ENCODE peak calls at places on chromosomes 12 and 14, in six cellular contexts. W is testis, G is lower leg skin, S is breast epithelium, T is psoas muscle, K is HCT116. B is an unnamed sample.

GRCh38 chr12:52984136-52984535 is 22.1 kb upstream of the EIF4B start:
- DNase-seq in W (no peak), G (no peak), S (no peak), T (no peak), K (no peak), B (no peak)

GRCh38 chr14:104870368-104871144 is 5.5 kb downstream of the CEP170B start:
- DNase-seq in W (no peak), G (no peak), S (no peak), T (peak; percentile 26), K (no peak), B (no peak)

GRCh38 chr12:54439521-54440255 is 20.6 kb upstream of the ITGA5 start:
- DNase-seq in W (no peak), G (no peak), S (no peak), T (no peak), K (peak; percentile 38), B (no peak)

GRCh38 chr12:34342048-34342447 is 319.8 kb downstream of the ALG10 start:
- DNase-seq in W (no peak), G (no peak), S (no peak), T (no peak), K (no peak), B (no peak)

GRCh38 chr14:72594099-72594901 is 299.6 kb downstream of the DPF3 start:
- DNase-seq in W (no peak), G (peak; percentile 42), S (no peak), T (no peak), K (no peak), B (no peak)

GRCh38 chr12:93352321-93352720 is 25.4 kb upstream of the NUDT4 start:
- DNase-seq in W (no peak), G (no peak), S (no peak), T (no peak), K (no peak), B (no peak)

GRCh38 chr12:38664661-38665269 is 240.6 kb downstream of the CPNE8 start:
- DNase-seq in W (peak; percentile 18), G (no peak), S (no peak), T (no peak), K (peak; percentile 15), B (no peak)

GRCh38 chr12:105729931-105730330 is 399.4 kb downstream of the C12orf75 start:
- DNase-seq in W (no peak), G (no peak), S (no peak), T (no peak), K (no peak), B (no peak)

GRCh38 chr14:35438910-35439713 is 34.6 kb upstream of the NFKBIA start:
- DNase-seq in W (no peak), G (no peak), S (no peak), T (no peak), K (peak; percentile 31), B (no peak)

GRCh38 chr12:104588048-104588942 is 131.5 kb downstream of the CHST11 start:
- DNase-seq in W (no peak), G (no peak), S (no peak), T (no peak), K (peak; percentile 89), B (no peak)

GRCh38 chr14:78863143-78863542 is 693.0 kb downstream of the NRXN3 start:
- DNase-seq in W (peak; percentile 60), G (no peak), S (no peak), T (no peak), K (no peak), B (no peak)

GRCh38 chr12:49330032-49330619 is 6.9 kb downstream of the C1QL4 start:
- DNase-seq in W (no peak), G (peak; percentile 54), S (no peak), T (no peak), K (no peak), B (no peak)

GRCh38 chr12:128163096-128163495 is 103.9 kb upstream of the TMEM132C start:
- DNase-seq in W (no peak), G (no peak), S (no peak), T (no peak), K (no peak), B (no peak)

DNA sequence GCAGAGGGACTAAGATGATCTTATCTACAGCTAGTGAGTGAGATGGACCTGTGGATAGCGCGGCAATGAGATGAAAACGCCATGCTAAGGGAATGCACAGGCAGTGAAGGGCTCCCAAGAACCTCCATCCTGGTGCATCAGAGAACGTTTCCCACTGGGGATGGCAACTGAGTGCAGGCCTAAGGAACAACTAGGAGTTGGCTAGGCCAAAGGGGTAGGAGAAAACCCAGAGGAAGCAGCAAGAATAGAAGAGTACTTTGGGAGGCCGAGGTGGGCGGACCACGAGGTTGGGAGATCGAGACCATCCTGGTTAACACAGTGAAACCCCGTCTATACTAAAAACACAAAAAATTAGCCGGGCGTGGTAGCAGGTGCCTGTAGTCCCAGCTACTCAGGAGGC is 24.6 kb upstream of the BATF start:
- DNase-seq in W (no peak), G (peak; percentile 65), S (no peak), T (no peak), K (no peak), B (no peak)
- H3K4me3 ChIP-seq in W (no peak overlapping the region), G (no peak overlapping the region), S (no peak overlapping the region), T (no peak overlapping the region), K (no peak overlapping the region), B (no peak overlapping the region)

DNA sequence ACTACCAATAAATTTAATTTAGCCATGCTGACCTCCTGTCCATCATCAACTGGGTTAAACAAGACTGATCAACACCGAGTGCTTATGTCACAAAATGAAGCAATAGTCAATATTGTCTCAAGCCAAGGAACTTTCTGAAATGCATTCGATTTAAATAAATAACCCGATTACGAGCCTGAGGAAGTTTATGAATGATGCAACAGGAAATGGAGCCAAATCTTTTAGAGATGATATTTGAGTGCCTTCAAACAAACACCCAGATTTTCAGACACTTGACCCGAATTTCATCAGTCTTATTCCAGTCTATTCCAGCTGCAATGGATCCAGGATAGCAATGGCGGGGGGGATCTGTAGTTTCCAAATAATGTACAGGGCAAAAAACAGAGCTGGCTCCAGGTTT is 27.9 kb downstream of the FAR2 start:
- DNase-seq in W (no peak), G (no peak), S (no peak), T (no peak), K (no peak), B (no peak)
- TF ChIP-seq CTCF in W (no peak), G (no peak), S (no peak), T (no peak), K (no peak), B (no peak)

GRCh38 chr12:132427999-132428871 is 61.7 kb upstream of the FBRSL1 start:
- DNase-seq in W (no peak), G (no peak), S (peak; percentile 62), T (no peak), K (no peak), B (no peak)

GRCh38 chr12:132427177-132427725 is 62.7 kb upstream of the FBRSL1 start:
- DNase-seq in W (no peak), G (no peak), S (no peak), T (no peak), K (no peak), B (no peak)

GRCh38 chr12:132429932-132430643 is 59.9 kb upstream of the FBRSL1 start:
- DNase-seq in W (no peak), G (no peak), S (no peak), T (no peak), K (peak; percentile 41), B (no peak)

GRCh38 chr12:132429122-132429931 is 60.6 kb upstream of the FBRSL1 start:
- DNase-seq in W (no peak), G (no peak), S (no peak), T (no peak), K (no peak), B (no peak)

GRCh38 chr12:132428872-132429121 is 61.2 kb upstream of the FBRSL1 start:
- DNase-seq in W (no peak), G (no peak), S (no peak), T (no peak), K (no peak), B (no peak)
- H3K4me3 ChIP-seq in W (no peak overlapping the region), G (no peak overlapping the region), S (no peak overlapping the region), T (no peak overlapping the region), K (no peak overlapping the region), B (no peak overlapping the region)

DNA sequence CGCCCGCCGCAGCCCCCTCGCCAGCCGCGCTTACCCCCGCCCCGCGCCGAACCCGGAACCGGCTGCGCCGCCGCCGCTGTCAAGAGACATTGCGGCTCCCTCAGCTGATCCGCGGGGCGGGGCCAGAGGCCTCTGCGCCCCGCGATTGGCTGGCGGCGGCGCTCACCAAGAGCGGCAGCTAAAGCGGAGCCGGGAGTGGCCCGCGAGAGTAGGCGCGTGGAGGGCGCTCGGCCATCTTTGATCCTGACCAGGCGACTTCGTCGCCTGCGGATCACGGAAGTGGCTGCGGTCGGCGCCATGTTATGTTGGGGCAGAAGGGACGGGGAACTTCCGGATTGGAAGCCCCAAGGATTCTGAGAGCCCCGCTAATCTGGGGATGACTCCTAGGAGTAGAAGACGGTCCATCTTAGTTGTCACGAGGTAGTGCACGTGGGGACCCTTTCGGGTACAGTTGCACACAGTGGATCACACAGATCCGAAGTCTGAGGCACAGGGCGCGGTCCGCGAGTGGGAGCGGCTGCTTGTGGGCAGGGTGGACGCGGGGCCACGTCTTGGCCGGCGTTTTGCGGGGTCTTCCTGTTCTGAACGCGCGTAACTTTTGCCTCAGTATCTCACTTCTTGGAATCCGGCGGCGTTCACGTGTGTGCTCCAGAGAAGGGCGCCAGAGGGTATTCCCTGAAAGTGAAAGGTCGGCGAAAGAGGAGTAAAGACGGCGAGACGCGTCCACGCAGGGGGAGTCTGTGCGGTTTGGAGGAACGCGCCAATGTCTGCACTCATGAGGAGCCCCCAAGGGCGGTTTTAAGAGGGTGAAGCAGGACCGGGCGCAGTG is at the start of gene CHFR:
- DNase-seq in W (peak; percentile 98), G (peak; percentile 99), S (peak; percentile 96), T (peak; percentile 97), K (no peak), B (peak; percentile 96)
- TF ChIP-seq CTCF in W (no peak), G (no peak), S (no peak), T (no peak), K (no peak), B (peak; percentile 20)

GRCh38 chr14:91848602-91849001 is 18.7 kb downstream of the TC2N start:
- DNase-seq in W (no peak), G (no peak), S (no peak), T (no peak), K (no peak), B (no peak)

GRCh38 chr14:91845652-91846051 is 21.7 kb downstream of the TC2N start:
- DNase-seq in W (no peak), G (no peak), S (no peak), T (no peak), K (no peak), B (no peak)

GRCh38 chr14:91843437-91843836 is 23.9 kb downstream of the TC2N start:
- DNase-seq in W (no peak), G (no peak), S (no peak), T (no peak), K (no peak), B (no peak)

DNA sequence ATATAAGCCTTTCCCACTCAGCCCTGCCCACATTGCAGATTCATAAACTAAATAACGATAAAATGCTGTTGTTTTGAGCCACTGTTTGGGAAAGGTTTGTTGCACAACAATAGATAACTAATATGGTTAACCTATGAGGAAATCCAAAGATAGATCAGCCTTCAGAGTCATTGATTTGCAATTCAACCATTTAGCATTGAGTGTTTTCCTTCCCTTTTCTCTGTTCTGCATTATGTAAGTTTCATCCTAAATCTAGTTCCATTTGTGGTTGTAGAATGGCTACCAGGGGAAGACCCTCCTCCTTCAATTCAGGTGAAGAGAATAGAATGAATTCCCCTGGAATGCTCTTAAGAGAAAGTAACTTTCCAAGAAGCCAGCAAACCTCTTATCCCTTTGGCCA is 19.6 kb downstream of the TC2N start:
- DNase-seq in W (no peak), G (no peak), S (no peak), T (no peak), K (no peak), B (no peak)
- H3K4me3 ChIP-seq in W (no peak overlapping the region), G (no peak overlapping the region), S (no peak overlapping the region), T (no peak overlapping the region), K (no peak overlapping the region), B (no peak overlapping the region)